ENCODE peak calls at places on chromosomes 12 and 14, in four cellular contexts. A is pancreas, C is neuronal stem cell, M is cardiac muscle cell. E is an unnamed sample. For H3K9me3, the result is how much of the 10 kb centered on the place peaks cover.

GRCh38 chr12:65454115-65454823 is 175.8 kb downstream of the MSRB3 start:
- DNase-seq in A (no peak), C (no peak), M (no peak), E (no peak)

GRCh38 chr14:76023757-76024156 is 38.2 kb downstream of the IFT43 start:
- DNase-seq in A (no peak), C (no peak), M (no peak), E (no peak)

GRCh38 chr12:55931780-55932545 is 1.0 kb downstream of the DGKA start:
- DNase-seq in A (peak), C (no peak), M (peak), E (peak)

GRCh38 chr12:39619316-39619659 is 315 bp downstream of the ABCD2 start:
- DNase-seq in A (no peak), C (no peak), M (no peak), E (no peak)

GRCh38 chr12:62847709-62848108 is 87.2 kb downstream of the PPM1H start:
- DNase-seq in A (no peak), C (no peak), M (no peak), E (no peak)

GRCh38 chr14:22482085-22482694 is 106.8 kb downstream of the DAD1 start:
- DNase-seq in A (no peak), C (no peak), M (no peak), E (no peak)

GRCh38 chr12:72499244-72499643 is 227.1 kb downstream of the TRHDE start:
- DNase-seq in A (no peak), C (no peak), M (no peak), E (no peak)

GRCh38 chr12:3630621-3631271 is 122.2 kb downstream of the CRACR2A start:
- DNase-seq in A (no peak), C (no peak), M (no peak), E (no peak)

GRCh38 chr14:96978525-96979272 is 181.5 kb downstream of the VRK1 start:
- DNase-seq in A (no peak), C (no peak), M (peak), E (no peak)

GRCh38 chr12:61536117-61536516 is 724.1 kb upstream of the USP15 start:
- DNase-seq in A (no peak), C (no peak), M (no peak), E (no peak)

GRCh38 chr12:122022393-122023338 is 982 bp downstream of the BCL7A start:
- DNase-seq in A (no peak), C (no peak), M (peak), E (peak)

GRCh38 chr14:99188721-99189120 is 83.3 kb downstream of the BCL11B start:
- DNase-seq in A (no peak), C (no peak), M (peak), E (no peak)

GRCh38 chr12:117151195-117152031 is 38.9 kb downstream of the FBXO21 start:
- DNase-seq in A (peak), C (peak), M (peak), E (peak)

GRCh38 chr12:9872743-9873142 is 3.6 kb upstream of the CLEC2B start:
- DNase-seq in A (no peak), C (no peak), M (peak), E (no peak)

GRCh38 chr12:34219046-34219770 is 196.9 kb downstream of the ALG10 start:
- DNase-seq in A (peak), C (peak), M (no peak), E (no peak)

GRCh38 chr14:97178781-97179180 is 381.6 kb downstream of the VRK1 start:
- DNase-seq in A (no peak), C (no peak), M (no peak), E (no peak)

GRCh38 chr12:10031318-10031717 is 836 bp downstream of the CLEC9A start:
- DNase-seq in A (no peak), C (no peak), M (no peak), E (no peak)

GRCh38 chr12:6374781-6375150 is 597 bp downstream of the SCNN1A start:
- DNase-seq in A (no peak), C (no peak), M (no peak), E (peak)

GRCh38 chr12:96195845-96196451 is 1.8 kb downstream of the ELK3 start:
- DNase-seq in A (no peak), C (no peak), M (peak), E (peak)

GRCh38 chr14:101561145-101561896 is at the start of gene DIO3:
- DNase-seq in A (no peak), C (peak), M (peak), E (peak)

GRCh38 chr12:125518074-125518473 is 452.8 kb downstream of the AACS start:
- DNase-seq in A (peak), C (no peak), M (peak), E (no peak)

GRCh38 chr14:74261288-74261687 is 22.0 kb downstream of the VSX2 start:
- DNase-seq in A (no peak), C (no peak), M (no peak), E (no peak)

GRCh38 chr12:98793121-98793520 is 148.0 kb downstream of the APAF1 start:
- DNase-seq in A (no peak), C (no peak), M (no peak), E (no peak)

GRCh38 chr14:74860179-74860578 is 15.8 kb downstream of the PROX2 start:
- DNase-seq in A (no peak), C (no peak), M (no peak), E (no peak)

GRCh38 chr14:60274448-60274847 is 25.4 kb downstream of the PPM1A start:
- DNase-seq in A (no peak), C (no peak), M (no peak), E (no peak)

GRCh38 chr12:11820476-11820875 is 171.0 kb downstream of the ETV6 start:
- DNase-seq in A (no peak), C (no peak), M (no peak), E (no peak)

GRCh38 chr14:55399912-55400311 is 11.7 kb downstream of the ATG14 start:
- DNase-seq in A (no peak), C (no peak), M (no peak), E (no peak)

GRCh38 chr14:23559010-23559920 is 3.2 kb downstream of the THTPA start:
- DNase-seq in A (no peak), C (peak), M (peak), E (no peak)

GRCh38 chr12:6963016-6963731 is 7.3 kb downstream of the PHB2 start:
- DNase-seq in A (peak), C (no peak), M (no peak), E (peak)

GRCh38 chr12:14629832-14630688 is 62.4 kb upstream of the PLBD1 start:
- DNase-seq in A (peak), C (peak), M (peak), E (no peak)

GRCh38 chr12:23579257-23579656 is 370.2 kb downstream of the SOX5 start:
- DNase-seq in A (no peak), C (no peak), M (no peak), E (no peak)

GRCh38 chr12:1619599-1619998 is 9.4 kb upstream of the WNT5B start:
- DNase-seq in A (no peak), C (no peak), M (no peak), E (no peak)

GRCh38 chr12:207804-208203 is 6.2 kb downstream of the SLC6A12 start:
- DNase-seq in A (no peak), C (no peak), M (no peak), E (peak)

GRCh38 chr14:71618047-71618446 is 314.2 kb upstream of the RGS6 start:
- DNase-seq in A (no peak), C (no peak), M (peak), E (no peak)

GRCh38 chr12:20367731-20368652 is at the start of gene PDE3A:
- DNase-seq in A (peak), C (peak), M (peak), E (peak)

GRCh38 chr12:130183585-130184370 is 21.5 kb downstream of the FZD10 start:
- DNase-seq in A (no peak), C (no peak), M (no peak), E (no peak)
- H3K9me3 ChIP-seq in A (under half), C (under half), M (under half), E (under half)

DNA sequence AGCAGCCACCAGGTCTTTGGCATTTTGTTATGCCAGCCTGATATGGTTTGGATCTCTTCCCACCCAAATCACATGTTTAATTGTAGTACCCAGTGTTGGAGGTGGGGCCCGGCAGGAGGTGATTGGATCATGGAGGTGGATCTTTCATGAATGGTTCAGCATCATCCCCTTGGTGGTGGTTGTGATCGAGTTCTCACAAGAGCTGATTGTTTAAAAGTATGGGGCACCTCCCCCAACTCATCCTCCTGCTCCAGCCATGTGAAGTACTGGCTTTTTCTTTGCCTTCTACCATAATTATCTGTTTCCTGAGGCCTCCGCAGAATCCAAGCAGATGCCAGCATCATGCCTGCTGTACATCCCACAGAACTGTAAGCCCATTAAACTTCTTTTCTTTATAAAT is 12.8 kb upstream of the PRKD1 start:
- DNase-seq in A (no peak), C (no peak), M (no peak), E (no peak)
- H3K9me3 ChIP-seq in A (under half), C (under half), M (under half), E (under half)

DNA sequence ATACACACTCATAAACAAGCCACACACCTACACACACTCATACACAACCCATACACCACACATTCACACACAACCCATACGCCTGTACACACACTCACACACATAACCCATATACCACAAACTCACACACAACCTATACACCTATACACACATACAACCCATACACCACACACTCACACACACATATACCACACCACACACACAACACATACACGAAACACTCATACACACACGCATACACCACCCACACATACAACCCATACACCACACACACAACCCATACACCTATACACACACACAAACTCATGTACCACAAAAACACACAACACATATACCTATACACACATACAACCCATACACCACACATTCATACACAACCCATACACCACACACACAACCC is 164.3 kb downstream of the TMEM121 start:
- DNase-seq in A (no peak), C (no peak), M (no peak), E (no peak)
- H3K9me3 ChIP-seq in A (under half), C (under half), M (under half), E (under half)

DNA sequence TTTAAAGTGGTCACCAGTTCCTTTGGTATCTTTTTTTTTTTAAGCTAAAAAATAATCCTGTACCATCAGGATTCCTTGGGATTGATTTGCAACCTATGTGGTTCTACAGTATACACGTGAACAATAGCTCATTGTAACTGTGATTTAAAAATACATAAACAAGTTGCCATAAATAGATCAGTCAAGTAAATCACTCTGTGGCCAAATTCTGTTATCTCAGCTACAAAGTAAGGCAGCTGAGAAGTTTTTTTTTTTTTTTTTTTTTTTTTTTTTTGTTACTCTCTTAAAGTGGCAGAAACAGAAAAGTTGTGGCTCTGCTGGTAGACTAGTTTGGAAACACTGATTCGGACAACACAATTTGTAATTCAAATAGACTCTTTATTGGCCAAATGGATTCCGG is 104.5 kb downstream of the PRICKLE1 start:
- DNase-seq in A (no peak), C (no peak), M (peak), E (no peak)
- H3K9me3 ChIP-seq in A (under half), C (under half), M (under half), E (under half)

GRCh38 chr12:131011165-131012079 is 57.7 kb downstream of the ADGRD1 start:
- DNase-seq in A (no peak), C (no peak), M (no peak), E (no peak)
- H3K9me3 ChIP-seq in A (under half), C (under half), M (under half), E (under half)

DNA sequence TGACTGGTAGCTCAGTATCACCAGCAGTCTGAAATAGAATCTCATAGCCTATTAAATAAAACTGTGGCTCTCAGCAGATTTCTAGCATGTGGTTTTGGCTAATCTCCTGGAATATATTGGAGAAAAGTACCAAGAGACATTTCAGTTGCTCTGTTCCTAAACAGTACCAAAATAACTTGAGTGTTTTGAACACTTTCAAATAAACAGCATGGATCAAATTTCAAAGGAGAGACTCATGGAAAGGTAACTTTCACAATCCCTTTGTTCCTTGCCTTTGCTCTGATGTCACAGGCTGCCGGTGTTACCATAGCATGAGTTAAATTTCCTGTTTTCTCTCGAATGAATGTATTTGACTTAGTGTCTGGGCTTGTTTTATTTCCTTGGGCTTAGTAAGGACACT is 3.4 kb downstream of the ARG2 start:
- DNase-seq in A (no peak), C (no peak), M (no peak), E (no peak)
- H3K9me3 ChIP-seq in A (under half), C (under half), M (under half), E (under half)

GRCh38 chr14:77250927-77251326 is 20.1 kb downstream of the NGB start:
- DNase-seq in A (no peak), C (no peak), M (no peak), E (no peak)
- H3K9me3 ChIP-seq in A (under half), C (under half), M (under half), E (under half)

GRCh38 chr14:65192686-65193085 is 90.4 kb upstream of the MAX start:
- DNase-seq in A (no peak), C (no peak), M (no peak), E (no peak)

GRCh38 chr14:65190312-65190711 is 88.0 kb upstream of the MAX start:
- DNase-seq in A (no peak), C (no peak), M (no peak), E (no peak)

GRCh38 chr14:65191716-65192115 is 89.4 kb upstream of the MAX start:
- DNase-seq in A (no peak), C (no peak), M (no peak), E (no peak)

GRCh38 chr14:65195042-65195719 is 92.9 kb upstream of the MAX start:
- DNase-seq in A (no peak), C (no peak), M (no peak), E (no peak)

GRCh38 chr14:65193891-65194290 is 91.6 kb upstream of the MAX start:
- DNase-seq in A (no peak), C (no peak), M (no peak), E (no peak)
- H3K9me3 ChIP-seq in A (under half), C (under half), M (under half), E (under half)